ENCODE peak calls at places on chromosome 1, in five cellular contexts. One of them, this sample, is unnamed.

GRCh38 chr1:99557556-99558256 is 88.2 kb upstream of the PALMD start:
- DNase-seq in dermis microvascular lymphatic vessel endothelial cell: no peak
- DNase-seq in effector CD4-positive, alpha-beta T cell: no peak
- DNase-seq in uterus: no peak
- DNase-seq in NCI-H2171: no peak
- DNase-seq in this sample: no peak

GRCh38 chr1:167223144-167224103 is 2.7 kb downstream of the POU2F1 start:
- DNase-seq in uterus: no peak
- DNase-seq in effector CD4-positive, alpha-beta T cell: no peak
- DNase-seq in dermis microvascular lymphatic vessel endothelial cell: no peak
- DNase-seq in NCI-H2171: no peak
- DNase-seq in this sample: no peak

GRCh38 chr1:7104053-7104738 is 318.9 kb downstream of the CAMTA1 start:
- DNase-seq in dermis microvascular lymphatic vessel endothelial cell: no peak
- DNase-seq in effector CD4-positive, alpha-beta T cell: no peak
- DNase-seq in NCI-H2171: peak
- DNase-seq in uterus: no peak
- DNase-seq in this sample: no peak

GRCh38 chr1:235552146-235552716 is 48.0 kb upstream of the B3GALNT2 start:
- DNase-seq in effector CD4-positive, alpha-beta T cell: no peak
- DNase-seq in uterus: no peak
- DNase-seq in dermis microvascular lymphatic vessel endothelial cell: no peak
- DNase-seq in NCI-H2171: no peak
- DNase-seq in this sample: no peak

GRCh38 chr1:45913183-45913924 is 109.9 kb downstream of the MAST2 start:
- DNase-seq in effector CD4-positive, alpha-beta T cell: no peak
- DNase-seq in NCI-H2171: no peak
- DNase-seq in uterus: peak
- DNase-seq in dermis microvascular lymphatic vessel endothelial cell: no peak
- DNase-seq in this sample: no peak

GRCh38 chr1:25519624-25520023 is 23.8 kb upstream of the LDLRAP1 start:
- DNase-seq in effector CD4-positive, alpha-beta T cell: no peak
- DNase-seq in uterus: no peak
- DNase-seq in NCI-H2171: no peak
- DNase-seq in dermis microvascular lymphatic vessel endothelial cell: no peak
- DNase-seq in this sample: no peak

GRCh38 chr1:15429701-15430149 is 8.5 kb upstream of the CTRC start:
- DNase-seq in NCI-H2171: no peak
- DNase-seq in effector CD4-positive, alpha-beta T cell: no peak
- DNase-seq in uterus: no peak
- DNase-seq in dermis microvascular lymphatic vessel endothelial cell: no peak
- DNase-seq in this sample: peak

GRCh38 chr1:6530504-6531160 is 23.7 kb downstream of the NOL9 start:
- DNase-seq in effector CD4-positive, alpha-beta T cell: no peak
- DNase-seq in NCI-H2171: no peak
- DNase-seq in dermis microvascular lymphatic vessel endothelial cell: no peak
- DNase-seq in uterus: no peak
- DNase-seq in this sample: no peak

GRCh38 chr1:245877976-245878375 is 629.1 kb downstream of the SMYD3 start:
- DNase-seq in dermis microvascular lymphatic vessel endothelial cell: no peak
- DNase-seq in NCI-H2171: no peak
- DNase-seq in uterus: no peak
- DNase-seq in effector CD4-positive, alpha-beta T cell: no peak
- DNase-seq in this sample: no peak

This sample was measured in B cell.